ENCODE peak calls at places on chromosomes 7 and 10, in four cellular contexts. F is endothelial cell of umbilical vein, G is HCT116, X is K562. D is an unnamed sample.

GRCh38 chr7:151936207-151936606 is 20.0 kb upstream of the GALNTL5 start:
- DNase-seq in X (no peak), F (peak; percentile 17), G (no peak), D (no peak)

GRCh38 chr7:74230446-74231231 is 20.8 kb downstream of the LAT2 start:
- DNase-seq in F (no peak), G (no peak), X (no peak), D (no peak)

GRCh38 chr7:129163875-129164544 is 19.5 kb downstream of the TSPAN33 start:
- DNase-seq in F (peak; percentile 61), X (peak; percentile 65), G (peak; percentile 36), D (no peak)

GRCh38 chr10:101879456-101880189 is 36.0 kb upstream of the KCNIP2 start:
- DNase-seq in G (no peak), F (no peak), X (no peak), D (no peak)

GRCh38 chr7:116616555-116617059 is 55.4 kb upstream of the MET start:
- DNase-seq in F (peak; percentile 91), G (no peak), X (no peak), D (no peak)

GRCh38 chr10:77737608-77738007 is 100.0 kb upstream of the KCNMA1 start:
- DNase-seq in X (no peak), G (peak; percentile 31), F (peak; percentile 94), D (no peak)

GRCh38 chr10:8331387-8331786 is 276.9 kb downstream of the GATA3 start:
- DNase-seq in G (no peak), F (no peak), X (no peak), D (no peak)

GRCh38 chr10:79376078-79376628 is 28.9 kb downstream of the PPIF start:
- DNase-seq in X (no peak), G (no peak), F (no peak), D (no peak)

GRCh38 chr7:909358-910329 is 33.3 kb downstream of the GET4 start:
- DNase-seq in X (no peak), G (no peak), F (no peak), D (peak; percentile 75)

GRCh38 chr7:157690833-157691382 is 354.1 kb downstream of the DNAJB6 start:
- DNase-seq in X (no peak), F (peak; percentile 18), G (peak; percentile 71), D (peak; percentile 21)

GRCh38 chr10:96850825-96851224 is 18.7 kb downstream of the LCOR start:
- DNase-seq in F (no peak), X (no peak), G (no peak), D (no peak)

GRCh38 chr7:129053938-129054437 is 923 bp downstream of the TNPO3 start:
- DNase-seq in F (peak; percentile 49), X (no peak), G (no peak), D (no peak)

GRCh38 chr10:93806882-93807281 is 49.1 kb downstream of the LGI1 start:
- DNase-seq in X (no peak), F (no peak), G (no peak), D (no peak)

GRCh38 chr7:17406756-17407155 is 108.3 kb downstream of the AHR start:
- DNase-seq in X (no peak), G (no peak), F (no peak), D (no peak)

GRCh38 chr7:74535951-74536356 is 82.2 kb downstream of the GTF2IRD1 start:
- DNase-seq in G (no peak), F (no peak), X (no peak), D (no peak)

GRCh38 chr10:102832987-102833386 is 4.2 kb downstream of the CYP17A1 start:
- DNase-seq in X (no peak), G (no peak), F (no peak), D (no peak)

GRCh38 chr7:16668978-16669377 is 23.0 kb downstream of the BZW2 start:
- DNase-seq in X (no peak), G (no peak), F (no peak), D (no peak)

GRCh38 chr7:127786184-127786583 is 134.2 kb downstream of the SND1 start:
- DNase-seq in G (no peak), F (no peak), X (no peak), D (no peak)

GRCh38 chr7:92421676-92422435 is 25.4 kb upstream of the GATAD1 start:
- DNase-seq in G (no peak), X (peak; percentile 33), F (no peak), D (no peak)

GRCh38 chr7:125061776-125062397 is 132.3 kb upstream of the POT1 start:
- DNase-seq in F (peak; percentile 83), G (peak; percentile 35), X (no peak), D (no peak)

GRCh38 chr10:117755615-117756014 is 213.1 kb downstream of the EMX2 start:
- DNase-seq in G (no peak), X (no peak), F (no peak), D (no peak)

GRCh38 chr10:28217848-28218247 is 85.0 kb downstream of the MPP7 start:
- DNase-seq in F (no peak), G (peak; percentile 96), X (no peak), D (no peak)

GRCh38 chr7:157004839-157005455 is 5.5 kb downstream of the MNX1 start:
- DNase-seq in X (no peak), F (no peak), G (no peak), D (no peak)

GRCh38 chr10:69172241-69172998 is 7.6 kb upstream of the SUPV3L1 start:
- DNase-seq in G (no peak), X (no peak), F (no peak), D (no peak)

GRCh38 chr10:128247576-128247975 is 121.4 kb upstream of the MKI67 start:
- DNase-seq in G (no peak), F (no peak), X (no peak), D (no peak)

DNA sequence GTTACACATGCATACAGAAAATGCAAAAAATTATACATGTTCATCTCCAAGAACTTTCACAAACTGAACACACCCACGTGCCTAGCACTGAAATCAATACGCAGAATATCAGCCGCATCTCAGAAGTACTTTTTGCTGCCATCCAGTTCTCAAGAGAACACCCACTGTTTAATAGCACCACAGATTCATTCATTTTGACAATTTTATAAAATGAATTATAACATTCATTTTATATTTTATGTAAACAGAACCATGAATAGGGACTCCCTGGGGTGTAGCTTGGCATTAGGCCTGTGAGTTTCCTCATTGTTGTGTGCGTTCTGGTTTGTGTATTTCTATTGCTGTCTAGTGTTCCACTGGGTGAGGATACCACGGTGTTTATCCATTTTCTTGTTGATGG is 77.3 kb upstream of the PIP4K2A start:
- DNase-seq in X (no peak), F (no peak), G (no peak), D (no peak)
- TF ChIP-seq POLR2AphosphoS5 in X (no peak), F (no peak), G (no peak), D (no peak)

GRCh38 chr7:50554923-50555322 is 10.3 kb downstream of the DDC start:
- DNase-seq in F (no peak), G (no peak), X (no peak), D (no peak)
- H3K4me1 ChIP-seq in F (no peaks in the 10 kb centered on the region), G (no peaks in the 10 kb centered on the region), X (peaks cover 7% of the 10 kb centered on the region), D (no peaks in the 10 kb centered on the region)

GRCh38 chr7:46664458-46664857 is 743.4 kb upstream of the IGFBP3 start:
- DNase-seq in F (no peak), X (no peak), G (no peak), D (no peak)

GRCh38 chr7:46658281-46658680 is 737.2 kb upstream of the IGFBP3 start:
- DNase-seq in G (no peak), F (no peak), X (no peak), D (no peak)

GRCh38 chr7:46663025-46663424 is 742.0 kb upstream of the IGFBP3 start:
- DNase-seq in X (no peak), G (no peak), F (no peak), D (no peak)

GRCh38 chr7:46654546-46655443 is 733.7 kb upstream of the IGFBP3 start:
- DNase-seq in X (no peak), G (no peak), F (no peak), D (no peak)

DNA sequence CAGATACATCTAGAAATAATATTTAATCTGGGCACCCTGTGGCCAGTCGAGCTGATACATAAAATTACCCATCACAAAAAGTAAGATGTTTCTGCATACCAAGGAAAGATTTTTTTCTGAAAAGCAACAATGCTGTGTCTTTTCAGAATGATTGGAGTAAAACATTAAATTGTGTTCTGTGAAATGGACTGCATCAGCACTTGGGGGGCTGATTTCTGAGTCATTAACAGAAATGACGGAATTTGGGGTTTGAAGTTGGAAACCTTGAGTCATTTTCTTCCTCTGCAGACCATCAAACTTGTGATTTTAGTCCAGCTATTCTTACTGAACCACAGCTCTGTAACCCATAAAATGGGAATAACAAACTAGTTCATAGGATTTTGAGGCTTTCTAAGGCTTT is 739.3 kb upstream of the IGFBP3 start:
- DNase-seq in G (no peak), X (no peak), F (no peak), D (no peak)
- TF ChIP-seq POLR2AphosphoS5 in G (no peak), X (no peak), F (no peak), D (no peak)

DNA sequence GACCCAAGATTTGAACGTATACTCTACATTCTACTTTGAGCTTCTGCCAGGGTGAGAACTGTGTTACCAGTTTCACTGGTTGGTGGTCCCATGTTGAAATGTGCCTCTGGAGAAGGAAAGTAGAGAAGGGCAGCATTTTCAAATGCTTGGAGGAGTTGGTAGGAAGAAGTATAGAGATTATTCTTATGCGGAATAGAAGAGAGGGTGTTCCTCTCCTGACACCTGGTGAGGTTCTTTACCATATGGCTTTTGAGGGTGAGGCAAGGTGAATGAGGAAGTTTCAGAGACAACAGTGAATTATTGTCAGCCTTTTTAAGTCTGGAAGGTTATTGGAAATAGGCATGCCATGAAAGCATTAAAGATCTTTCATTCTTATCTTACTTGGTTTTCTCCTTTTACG is 34.3 kb downstream of the R3HCC1L start:
- DNase-seq in G (no peak), X (no peak), F (no peak), D (no peak)
- H3K4me1 ChIP-seq in G (no peaks in the 10 kb centered on the region), X (no peaks in the 10 kb centered on the region), F (no peaks in the 10 kb centered on the region), D (peaks cover 21% of the 10 kb centered on the region)